ENCODE peak calls at places on chromosomes 16 and 17, in five cellular contexts. One of them, this sample, is unnamed.

GRCh38 chr16:3954411-3954921 is 74.0 kb upstream of the CREBBP start:
- DNase-seq in body of pancreas: no peak
- DNase-seq in sigmoid colon: peak; percentile 59
- DNase-seq in H9: no peak
- DNase-seq in WTC11: no peak
- DNase-seq in this sample: no peak

GRCh38 chr17:43943769-43944418 is 1.6 kb upstream of the PPY start:
- DNase-seq in body of pancreas: peak; percentile 82
- DNase-seq in sigmoid colon: peak; percentile 90
- DNase-seq in H9: peak; percentile 95
- DNase-seq in WTC11: peak; percentile 93
- DNase-seq in this sample: peak; percentile 87

GRCh38 chr17:75854111-75854748 is 905 bp downstream of the WBP2 start:
- DNase-seq in body of pancreas: peak; percentile 50
- DNase-seq in sigmoid colon: peak; percentile 81
- DNase-seq in H9: peak; percentile 44
- DNase-seq in WTC11: no peak
- DNase-seq in this sample: no peak

GRCh38 chr17:66655861-66656260 is 179.1 kb upstream of the CACNG5 start:
- DNase-seq in body of pancreas: no peak
- DNase-seq in sigmoid colon: no peak
- DNase-seq in H9: no peak
- DNase-seq in WTC11: no peak
- DNase-seq in this sample: no peak

GRCh38 chr16:8581923-8582580 is 8.3 kb downstream of the TMEM114 start:
- DNase-seq in body of pancreas: no peak
- DNase-seq in sigmoid colon: peak; percentile 70
- DNase-seq in H9: no peak
- DNase-seq in WTC11: no peak
- DNase-seq in this sample: no peak

GRCh38 chr16:10981697-10982216 is 37.4 kb downstream of the CLEC16A start:
- DNase-seq in body of pancreas: no peak
- DNase-seq in sigmoid colon: no peak
- DNase-seq in H9: peak; percentile 70
- DNase-seq in WTC11: peak; percentile 73
- DNase-seq in this sample: no peak

GRCh38 chr17:81939881-81940385 is 2.8 kb upstream of the PYCR1 start:
- DNase-seq in body of pancreas: no peak
- DNase-seq in sigmoid colon: peak; percentile 71
- DNase-seq in H9: no peak
- DNase-seq in WTC11: no peak
- DNase-seq in this sample: no peak

GRCh38 chr16:88348377-88349152 is 34.2 kb upstream of the ZNF469 start:
- DNase-seq in body of pancreas: no peak
- DNase-seq in sigmoid colon: peak; percentile 57
- DNase-seq in H9: no peak
- DNase-seq in WTC11: no peak
- DNase-seq in this sample: no peak

GRCh38 chr17:40028595-40028994 is 13.4 kb downstream of the CSF3 start:
- DNase-seq in body of pancreas: no peak
- DNase-seq in sigmoid colon: no peak
- DNase-seq in H9: no peak
- DNase-seq in WTC11: no peak
- DNase-seq in this sample: no peak

GRCh38 chr16:11740567-11740966 is 2.1 kb downstream of the TXNDC11 start:
- DNase-seq in body of pancreas: no peak
- DNase-seq in sigmoid colon: no peak
- DNase-seq in H9: no peak
- DNase-seq in WTC11: no peak
- DNase-seq in this sample: no peak

GRCh38 chr16:82504811-82505210 is 122.0 kb upstream of the CDH13 start:
- DNase-seq in body of pancreas: no peak
- DNase-seq in sigmoid colon: no peak
- DNase-seq in H9: no peak
- DNase-seq in WTC11: no peak
- DNase-seq in this sample: no peak

GRCh38 chr16:85245307-85246172 is 133.3 kb upstream of the CIBAR2 start:
- DNase-seq in body of pancreas: peak; percentile 60
- DNase-seq in sigmoid colon: peak; percentile 83
- DNase-seq in H9: peak; percentile 71
- DNase-seq in WTC11: peak; percentile 73
- DNase-seq in this sample: peak; percentile 72

GRCh38 chr16:27701381-27701780 is 151.4 kb downstream of the KATNIP start:
- DNase-seq in body of pancreas: no peak
- DNase-seq in sigmoid colon: peak; percentile 43
- DNase-seq in H9: no peak
- DNase-seq in WTC11: no peak
- DNase-seq in this sample: no peak

GRCh38 chr17:76384987-76385891 is 830 bp downstream of the SPHK1 start:
- DNase-seq in body of pancreas: no peak
- DNase-seq in sigmoid colon: peak; percentile 84
- DNase-seq in H9: peak; percentile 55
- DNase-seq in WTC11: peak; percentile 44
- DNase-seq in this sample: peak; percentile 26

GRCh38 chr16:55576369-55576768 is 9.9 kb downstream of the CAPNS2 start:
- DNase-seq in body of pancreas: no peak
- DNase-seq in sigmoid colon: peak; percentile 34
- DNase-seq in H9: no peak
- DNase-seq in WTC11: no peak
- DNase-seq in this sample: no peak

GRCh38 chr17:65848751-65849150 is 287.3 kb upstream of the AXIN2 start:
- DNase-seq in body of pancreas: no peak
- DNase-seq in sigmoid colon: no peak
- DNase-seq in H9: no peak
- DNase-seq in WTC11: no peak
- DNase-seq in this sample: no peak

GRCh38 chr17:68095205-68095811 is 59.8 kb downstream of the KPNA2 start:
- DNase-seq in body of pancreas: no peak
- DNase-seq in sigmoid colon: no peak
- DNase-seq in H9: no peak
- DNase-seq in WTC11: no peak
- DNase-seq in this sample: no peak

GRCh38 chr16:1772362-1772907 is at the start of gene EME2:
- DNase-seq in body of pancreas: no peak
- DNase-seq in sigmoid colon: no peak
- DNase-seq in H9: no peak
- DNase-seq in WTC11: no peak
- DNase-seq in this sample: no peak

GRCh38 chr16:85453-85782 is 7.4 kb downstream of the MPG start:
- DNase-seq in body of pancreas: no peak
- DNase-seq in sigmoid colon: peak; percentile 63
- DNase-seq in H9: no peak
- DNase-seq in WTC11: no peak
- DNase-seq in this sample: no peak

GRCh38 chr16:75236736-75237397 is 14.6 kb downstream of the BCAR1 start:
- DNase-seq in body of pancreas: no peak
- DNase-seq in sigmoid colon: no peak
- DNase-seq in H9: peak; percentile 29
- DNase-seq in WTC11: peak; percentile 8
- DNase-seq in this sample: no peak

GRCh38 chr16:66486773-66487579 is 59.9 kb downstream of the BEAN1 start:
- DNase-seq in body of pancreas: peak; percentile 9
- DNase-seq in sigmoid colon: peak; percentile 65
- DNase-seq in H9: peak; percentile 17
- DNase-seq in WTC11: no peak
- DNase-seq in this sample: no peak

GRCh38 chr16:85989376-85989775 is 90.4 kb downstream of the IRF8 start:
- DNase-seq in body of pancreas: no peak
- DNase-seq in sigmoid colon: peak; percentile 34
- DNase-seq in H9: no peak
- DNase-seq in WTC11: no peak
- DNase-seq in this sample: no peak

GRCh38 chr16:66475232-66475631 is 48.1 kb downstream of the BEAN1 start:
- DNase-seq in body of pancreas: no peak
- DNase-seq in sigmoid colon: peak; percentile 18
- DNase-seq in H9: no peak
- DNase-seq in WTC11: no peak
- DNase-seq in this sample: no peak

GRCh38 chr16:29971304-29971703 is 2.4 kb upstream of the TAOK2 start:
- DNase-seq in body of pancreas: no peak
- DNase-seq in sigmoid colon: no peak
- DNase-seq in H9: no peak
- DNase-seq in WTC11: no peak
- DNase-seq in this sample: no peak

GRCh38 chr17:27526603-27527002 is 70.4 kb downstream of the KSR1 start:
- DNase-seq in body of pancreas: peak; percentile 69
- DNase-seq in sigmoid colon: peak; percentile 71
- DNase-seq in H9: peak; percentile 67
- DNase-seq in WTC11: peak; percentile 42
- DNase-seq in this sample: no peak

GRCh38 chr16:88922114-88922825 is 54.7 kb downstream of the CBFA2T3 start:
- DNase-seq in body of pancreas: peak; percentile 75
- DNase-seq in sigmoid colon: peak; percentile 84
- DNase-seq in H9: peak; percentile 85
- DNase-seq in WTC11: peak; percentile 58
- DNase-seq in this sample: no peak

GRCh38 chr17:69223809-69224208 is 4.8 kb downstream of the ABCA10 start:
- DNase-seq in body of pancreas: no peak
- DNase-seq in sigmoid colon: no peak
- DNase-seq in H9: no peak
- DNase-seq in WTC11: no peak
- DNase-seq in this sample: no peak

GRCh38 chr16:66510711-66511614 is 39.0 kb downstream of the TK2 start:
- DNase-seq in body of pancreas: peak; percentile 72
- DNase-seq in sigmoid colon: peak; percentile 74
- DNase-seq in H9: no peak
- DNase-seq in WTC11: no peak
- DNase-seq in this sample: no peak

DNA sequence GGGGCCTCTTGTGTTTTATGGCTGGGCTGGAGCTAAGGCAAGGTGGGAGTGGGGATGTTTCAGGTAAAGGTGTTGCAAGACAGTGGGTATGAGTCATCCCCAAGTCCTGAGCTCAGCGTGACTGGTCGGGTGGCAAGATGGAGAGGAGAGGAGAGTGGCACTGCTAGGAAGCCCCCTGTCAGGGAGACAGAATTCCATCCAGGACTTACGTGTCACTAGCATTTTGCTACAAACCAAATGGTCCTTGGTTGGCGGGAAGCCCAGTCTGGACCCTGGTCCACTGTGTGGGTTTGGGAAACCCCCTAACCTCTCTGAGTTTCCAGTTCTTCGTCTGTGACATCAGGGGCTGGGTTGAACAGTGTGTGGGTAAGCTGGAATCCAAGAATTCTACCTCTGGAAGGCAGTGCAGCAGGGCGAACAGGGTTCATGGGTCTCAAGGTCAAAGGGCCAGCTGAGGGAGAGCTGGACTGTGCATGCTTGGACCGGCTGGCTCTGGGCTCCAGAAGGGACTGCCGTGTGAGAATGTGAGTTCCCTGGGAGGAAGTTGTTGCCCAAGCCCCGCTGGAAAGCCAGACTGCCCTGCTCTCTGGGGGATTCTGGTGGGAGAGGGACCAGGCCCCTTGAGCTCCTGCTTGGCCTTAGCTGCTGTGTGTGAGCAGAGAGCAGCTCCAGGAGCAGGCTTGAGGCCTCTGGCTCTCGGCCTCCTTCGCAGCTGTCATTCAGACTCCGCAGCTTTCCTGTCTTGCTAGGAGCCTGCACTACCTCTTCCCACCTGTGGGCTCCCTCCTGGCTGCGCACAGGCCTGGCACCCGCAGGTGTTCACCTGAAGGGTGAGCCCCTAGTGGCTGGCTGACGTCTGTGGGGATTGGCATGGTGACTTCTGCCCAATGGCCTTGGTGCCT is 84.5 kb downstream of the NT5M start:
- DNase-seq in body of pancreas: peak; percentile 81
- DNase-seq in sigmoid colon: no peak
- DNase-seq in H9: peak; percentile 93
- DNase-seq in WTC11: peak; percentile 75
- DNase-seq in this sample: no peak
- TF ChIP-seq CTCF in body of pancreas: peak; percentile 80
- TF ChIP-seq CTCF in sigmoid colon: no peak
- TF ChIP-seq CTCF in H9: peak; percentile 90
- TF ChIP-seq CTCF in WTC11: peak; percentile 43
- TF ChIP-seq CTCF in this sample: peak; percentile 55

DNA sequence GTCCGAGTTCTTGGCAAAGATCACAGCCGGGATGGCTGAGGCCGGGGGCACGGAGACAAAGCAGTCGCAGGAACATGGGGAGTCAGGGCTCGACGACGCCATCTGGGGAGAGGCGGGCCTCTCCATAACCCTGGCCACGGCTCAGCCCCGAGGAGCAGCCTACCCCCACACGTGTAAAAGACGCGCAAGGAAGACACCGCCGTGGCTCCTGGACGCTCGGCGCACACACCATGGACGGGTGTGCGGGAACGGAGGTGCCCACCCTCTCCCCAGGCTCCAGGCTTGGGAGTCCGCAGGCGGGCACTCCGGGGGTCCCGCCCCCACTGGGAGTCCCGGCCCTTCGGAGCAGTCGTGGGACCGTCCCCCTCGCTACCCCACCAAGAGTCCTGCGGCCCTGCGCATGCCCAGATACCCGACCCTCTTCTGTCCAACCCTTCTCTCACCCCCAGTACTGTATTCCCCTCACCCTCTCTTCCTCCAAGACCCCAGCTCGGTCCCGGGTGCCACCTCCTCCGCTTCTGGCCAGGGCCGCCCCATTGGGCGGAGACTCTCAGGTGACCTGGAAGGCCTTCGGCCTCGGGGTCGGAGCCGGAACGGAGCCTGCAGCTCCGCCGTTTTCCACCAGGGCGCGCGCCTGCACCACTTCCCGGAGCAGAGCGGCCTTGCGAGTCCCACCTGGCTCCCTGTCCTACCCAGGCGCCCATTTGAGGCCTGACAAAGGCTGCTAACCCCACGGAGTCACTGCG is at the start of gene SCRN2:
- DNase-seq in body of pancreas: peak; percentile 94
- DNase-seq in sigmoid colon: peak; percentile 94
- DNase-seq in H9: peak; percentile 99
- DNase-seq in WTC11: peak; percentile 97
- DNase-seq in this sample: peak; percentile 97
- TF ChIP-seq CTCF in body of pancreas: peak; percentile 96
- TF ChIP-seq CTCF in sigmoid colon: peak; percentile 97
- TF ChIP-seq CTCF in H9: peak; percentile 98
- TF ChIP-seq CTCF in WTC11: peak; percentile 87
- TF ChIP-seq CTCF in this sample: peak; percentile 98

DNA sequence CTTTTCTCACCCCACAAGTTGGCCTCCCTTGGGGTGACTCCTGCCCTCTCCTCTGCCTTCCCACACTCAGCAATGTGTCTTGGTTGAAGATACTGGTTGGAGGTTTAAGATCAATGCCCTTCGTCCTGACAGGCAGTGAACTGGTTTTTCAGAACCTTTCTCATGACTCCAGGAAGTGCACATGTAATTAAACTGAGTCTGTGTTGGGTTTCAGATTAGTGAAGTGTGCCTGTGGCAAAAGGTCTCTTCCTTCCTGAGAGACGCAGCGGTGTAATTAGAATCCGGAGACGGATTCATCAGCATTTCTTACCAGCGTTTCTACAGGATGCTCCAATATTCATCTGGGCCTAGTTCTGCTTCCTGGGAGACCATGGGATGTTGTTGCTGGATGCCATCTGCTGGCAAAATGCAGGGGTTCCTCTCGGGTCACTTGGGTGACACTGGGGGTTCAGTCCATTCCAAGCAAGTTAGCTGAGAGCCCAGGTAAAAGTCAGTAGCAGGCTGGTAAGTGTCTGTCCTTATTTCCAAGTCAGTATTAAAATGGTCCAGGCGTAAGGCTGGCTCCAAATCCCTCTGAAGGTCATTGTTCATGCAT is 233.3 kb downstream of the XYLT1 start:
- DNase-seq in body of pancreas: no peak
- DNase-seq in sigmoid colon: no peak
- DNase-seq in H9: no peak
- DNase-seq in WTC11: no peak
- DNase-seq in this sample: no peak
- TF ChIP-seq CTCF in body of pancreas: no peak
- TF ChIP-seq CTCF in sigmoid colon: no peak
- TF ChIP-seq CTCF in H9: no peak
- TF ChIP-seq CTCF in WTC11: no peak
- TF ChIP-seq CTCF in this sample: no peak

GRCh38 chr17:17837380-17837821 is 615 bp upstream of the SREBF1 start:
- DNase-seq in body of pancreas: no peak
- DNase-seq in sigmoid colon: peak; percentile 86
- DNase-seq in H9: peak; percentile 84
- DNase-seq in WTC11: no peak
- DNase-seq in this sample: no peak
- TF ChIP-seq CTCF in body of pancreas: no peak
- TF ChIP-seq CTCF in sigmoid colon: no peak
- TF ChIP-seq CTCF in H9: no peak
- TF ChIP-seq CTCF in WTC11: no peak
- TF ChIP-seq CTCF in this sample: no peak